ENCODE peak calls at places on chromosomes 2 and 18, in six cellular contexts. Z is A549; I is KBM-7; H is activated T-cell treated with anti-CD3 and anti-CD28 coated beads, Interleukin-2, amount 50 U/mL, for 72 hours; T is anterior cingulate cortex; S is COR-L47. V is an unnamed sample.

GRCh38 chr2:100067796-100068195 is 74.6 kb downstream of the AFF3 start:
- DNase-seq in Z (no peak), I (no peak), H (no peak), T (no peak), S (no peak), V (no peak)

GRCh38 chr2:241040081-241040803 is 41.8 kb downstream of the SNED1 start:
- DNase-seq in Z (no peak), I (no peak), H (no peak), T (no peak), S (no peak), V (no peak)

GRCh38 chr18:46199515-46200147 is 95.4 kb downstream of the HAUS1 start:
- DNase-seq in Z (peak), I (no peak), H (no peak), T (no peak), S (peak), V (no peak)

GRCh38 chr2:74186038-74186437 is 7.4 kb upstream of the MOB1A start:
- DNase-seq in Z (no peak), I (peak), H (peak), T (peak), S (no peak), V (no peak)

GRCh38 chr2:40281021-40281940 is 170.6 kb downstream of the SLC8A1 start:
- DNase-seq in Z (no peak), I (no peak), H (no peak), T (no peak), S (no peak), V (no peak)

GRCh38 chr2:71067567-71068217 is 756 bp upstream of the NAGK start:
- DNase-seq in Z (no peak), I (no peak), H (no peak), T (no peak), S (no peak), V (no peak)

GRCh38 chr2:146874260-146874658 is 970.6 kb upstream of the ACVR2A start:
- DNase-seq in Z (peak), I (peak), H (no peak), T (no peak), S (no peak), V (no peak)

GRCh38 chr2:168166902-168167510 is 80.4 kb downstream of the STK39 start:
- DNase-seq in Z (peak), I (no peak), H (peak), T (no peak), S (no peak), V (no peak)

GRCh38 chr2:223725494-223725893 is 111.9 kb downstream of the AP1S3 start:
- DNase-seq in Z (peak), I (peak), H (no peak), T (peak), S (no peak), V (peak)

GRCh38 chr18:34767601-34768027 is 57.5 kb downstream of the DTNA start:
- DNase-seq in Z (no peak), I (no peak), H (no peak), T (no peak), S (no peak), V (no peak)

GRCh38 chr2:131756141-131756907 is 228.6 kb downstream of the CCDC74A start:
- DNase-seq in Z (no peak), I (no peak), H (no peak), T (no peak), S (no peak), V (no peak)

GRCh38 chr2:213015387-213016165 is 135.8 kb downstream of the IKZF2 start:
- DNase-seq in Z (no peak), I (no peak), H (peak), T (no peak), S (no peak), V (no peak)

GRCh38 chr2:27202829-27203228 is 9.0 kb upstream of the ATRAID start:
- DNase-seq in Z (no peak), I (no peak), H (no peak), T (no peak), S (no peak), V (no peak)

GRCh38 chr18:78526923-78527775 is 452.5 kb upstream of the SALL3 start:
- DNase-seq in Z (no peak), I (no peak), H (no peak), T (no peak), S (no peak), V (no peak)

GRCh38 chr2:46521215-46521683 is 41.9 kb downstream of the TMEM247 start:
- DNase-seq in Z (no peak), I (no peak), H (no peak), T (no peak), S (no peak), V (no peak)

GRCh38 chr2:26169681-26170414 is 3.0 kb upstream of the GAREM2 start:
- DNase-seq in Z (no peak), I (no peak), H (no peak), T (no peak), S (no peak), V (no peak)

GRCh38 chr2:241870081-241870541 is 582 bp downstream of the RTP5 start:
- DNase-seq in Z (no peak), I (no peak), H (no peak), T (no peak), S (peak), V (no peak)

GRCh38 chr2:226561962-226562361 is 237.7 kb downstream of the IRS1 start:
- DNase-seq in Z (no peak), I (no peak), H (no peak), T (no peak), S (no peak), V (no peak)

GRCh38 chr2:138327967-138328366 is 173.6 kb upstream of the SPOPL start:
- DNase-seq in Z (no peak), I (no peak), H (no peak), T (no peak), S (no peak), V (no peak)

GRCh38 chr2:84900951-84901350 is 4.5 kb upstream of the TMSB10 start:
- DNase-seq in Z (no peak), I (peak), H (no peak), T (no peak), S (no peak), V (no peak)

GRCh38 chr2:222797308-222797707 is 63.5 kb upstream of the ACSL3 start:
- DNase-seq in Z (peak), I (peak), H (no peak), T (no peak), S (peak), V (no peak)

GRCh38 chr2:97997774-97998392 is 2.1 kb upstream of the TMEM131 start:
- DNase-seq in Z (no peak), I (no peak), H (no peak), T (no peak), S (peak), V (no peak)

GRCh38 chr2:160028431-160029269 is 33.8 kb downstream of the PLA2R1 start:
- DNase-seq in Z (no peak), I (no peak), H (no peak), T (no peak), S (no peak), V (no peak)

GRCh38 chr18:65938592-65939372 is 188.0 kb downstream of the CDH7 start:
- DNase-seq in Z (peak), I (peak), H (peak), T (no peak), S (peak), V (no peak)

GRCh38 chr2:11177871-11178598 is 22.8 kb downstream of the SLC66A3 start:
- DNase-seq in Z (no peak), I (peak), H (no peak), T (no peak), S (no peak), V (no peak)

GRCh38 chr18:34695300-34695699 is 14.8 kb upstream of the DTNA start:
- DNase-seq in Z (no peak), I (no peak), H (no peak), T (no peak), S (peak), V (no peak)